ENCODE peak calls at places on chromosomes 6 and 20, in four cellular contexts. Z, M, N and Y are unnamed samples.

GRCh38 chr6:29813809-29814208 is 13.8 kb upstream of the HLA-G start:
- DNase-seq in Z (no peak), M (no peak), N (no peak), Y (peak; percentile 23)

GRCh38 chr6:39594304-39594703 is 130.9 kb downstream of the KIF6 start:
- DNase-seq in Z (no peak), M (no peak), N (no peak), Y (no peak)

GRCh38 chr6:119034827-119035458 is 43.5 kb downstream of the FAM184A start:
- DNase-seq in Z (no peak), M (no peak), N (no peak), Y (no peak)

GRCh38 chr20:46348972-46349741 is 40.9 kb upstream of the CDH22 start:
- DNase-seq in Z (peak; percentile 41), M (peak; percentile 38), N (peak; percentile 54), Y (peak; percentile 42)

GRCh38 chr6:26273673-26274595 is 91.1 kb upstream of the BTN3A2 start:
- DNase-seq in Z (peak; percentile 39), M (no peak), N (peak; percentile 52), Y (no peak)

GRCh38 chr20:58583586-58583985 is 67.5 kb upstream of the STX16 start:
- DNase-seq in Z (no peak), M (no peak), N (no peak), Y (no peak)

GRCh38 chr20:13458860-13459451 is 179.8 kb downstream of the TASP1 start:
- DNase-seq in Z (no peak), M (no peak), N (peak; percentile 54), Y (no peak)

GRCh38 chr20:36145877-36146707 is 8.4 kb upstream of the EPB41L1 start:
- DNase-seq in Z (no peak), M (no peak), N (no peak), Y (no peak)

GRCh38 chr6:41450581-41450980 is 95.6 kb upstream of the FOXP4 start:
- DNase-seq in Z (no peak), M (no peak), N (no peak), Y (no peak)

GRCh38 chr6:53321701-53322100 is 27.0 kb downstream of the ELOVL5 start:
- DNase-seq in Z (no peak), M (no peak), N (no peak), Y (no peak)

GRCh38 chr6:133202610-133203343 is 38.4 kb upstream of the EYA4 start:
- DNase-seq in Z (no peak), M (no peak), N (no peak), Y (no peak)

GRCh38 chr20:25048519-25048952 is 9.4 kb downstream of the ACSS1 start:
- DNase-seq in Z (no peak), M (peak; percentile 9), N (no peak), Y (no peak)

GRCh38 chr6:167462913-167463312 is 138.0 kb downstream of the TTLL2 start:
- DNase-seq in Z (no peak), M (no peak), N (no peak), Y (no peak)